ENCODE peak calls at places on chromosomes 3 and 15, in seven cellular contexts. D, A, I, L, J, V and E are unnamed samples.
A peak's percentile ranks its signal among the peaks of the same experiment; 100 is the strongest.

GRCh38 chr15:98856540-98856907 is 151.1 kb downstream of the PGPEP1L start:
- DNase-seq in D (no peak), A (no peak), I (no peak), L (no peak), J (peak; percentile 94), V (peak; percentile 90), E (no peak)

GRCh38 chr3:134352031-134352671 is 22.1 kb downstream of the AMOTL2 start:
- DNase-seq in D (no peak), A (no peak), I (no peak), L (no peak), J (no peak), V (no peak), E (no peak)

GRCh38 chr3:29922990-29923746 is 642.3 kb downstream of the RBMS3 start:
- DNase-seq in D (no peak), A (no peak), I (no peak), L (no peak), J (peak; percentile 92), V (peak; percentile 91), E (no peak)

GRCh38 chr15:68755731-68756130 is 65.0 kb downstream of the ANP32A start:
- DNase-seq in D (no peak), A (no peak), I (no peak), L (no peak), J (no peak), V (no peak), E (no peak)

GRCh38 chr3:188695251-188695650 is 476.5 kb upstream of the TPRG1 start:
- DNase-seq in D (no peak), A (no peak), I (no peak), L (no peak), J (peak; percentile 13), V (no peak), E (no peak)

GRCh38 chr3:170790591-170790990 is 79.4 kb downstream of the RPL22L1 start:
- DNase-seq in D (no peak), A (no peak), I (no peak), L (no peak), J (no peak), V (no peak), E (no peak)

GRCh38 chr3:65919841-65920240 is 118.9 kb downstream of the MAGI1 start:
- DNase-seq in D (no peak), A (no peak), I (no peak), L (no peak), J (peak; percentile 95), V (peak; percentile 16), E (no peak)

GRCh38 chr3:139308156-139309017 is 35.4 kb upstream of the MRPS22 start:
- DNase-seq in D (no peak), A (no peak), I (no peak), L (no peak), J (no peak), V (no peak), E (no peak)

GRCh38 chr15:90539789-90540188 is 10.1 kb downstream of the CRTC3 start:
- DNase-seq in D (peak; percentile 63), A (no peak), I (peak; percentile 77), L (no peak), J (no peak), V (no peak), E (no peak)

GRCh38 chr15:71752085-71752484 is 58.3 kb upstream of the NR2E3 start:
- DNase-seq in D (no peak), A (no peak), I (no peak), L (no peak), J (no peak), V (no peak), E (no peak)

GRCh38 chr3:184372911-184373310 is 5.1 kb downstream of the THPO start:
- DNase-seq in D (no peak), A (no peak), I (no peak), L (peak; percentile 35), J (no peak), V (no peak), E (no peak)

GRCh38 chr3:179148446-179149238 is 485 bp downstream of the PIK3CA start:
- DNase-seq in D (peak; percentile 71), A (peak; percentile 67), I (peak; percentile 80), L (peak; percentile 79), J (peak; percentile 44), V (no peak), E (peak; percentile 81)

GRCh38 chr3:152309031-152309430 is 40.3 kb downstream of the MBNL1 start:
- DNase-seq in D (no peak), A (no peak), I (no peak), L (no peak), J (no peak), V (no peak), E (no peak)

GRCh38 chr3:157464283-157464682 is 27.6 kb downstream of the PTX3 start:
- DNase-seq in D (no peak), A (no peak), I (no peak), L (no peak), J (peak; percentile 60), V (peak; percentile 52), E (no peak)

GRCh38 chr15:66882251-66883020 is 180.4 kb downstream of the SMAD6 start:
- DNase-seq in D (no peak), A (no peak), I (no peak), L (peak; percentile 54), J (peak; percentile 77), V (peak; percentile 13), E (no peak)

GRCh38 chr15:68205949-68206539 is 912 bp upstream of the CALML4 start:
- DNase-seq in D (no peak), A (peak; percentile 84), I (no peak), L (peak; percentile 72), J (no peak), V (no peak), E (no peak)

GRCh38 chr3:188712257-188712924 is 459.4 kb upstream of the TPRG1 start:
- DNase-seq in D (no peak), A (no peak), I (no peak), L (no peak), J (peak; percentile 91), V (peak; percentile 55), E (no peak)

GRCh38 chr3:140859592-140860336 is 81.9 kb upstream of the SLC25A36 start:
- DNase-seq in D (no peak), A (no peak), I (no peak), L (no peak), J (peak; percentile 12), V (no peak), E (no peak)

GRCh38 chr3:67083277-67083676 is 85.2 kb downstream of the KBTBD8 start:
- DNase-seq in D (peak; percentile 59), A (no peak), I (peak; percentile 73), L (no peak), J (peak; percentile 20), V (no peak), E (peak; percentile 12)

GRCh38 chr15:93981706-93982105 is 249.7 kb upstream of the MCTP2 start:
- DNase-seq in D (no peak), A (no peak), I (no peak), L (no peak), J (no peak), V (no peak), E (no peak)

GRCh38 chr3:122316368-122316767 is 8.7 kb upstream of the CSTA start:
- DNase-seq in D (no peak), A (no peak), I (no peak), L (no peak), J (no peak), V (no peak), E (no peak)

GRCh38 chr3:122315619-122316018 is 9.4 kb upstream of the CSTA start:
- DNase-seq in D (no peak), A (no peak), I (no peak), L (peak; percentile 78), J (no peak), V (no peak), E (no peak)

GRCh38 chr3:122322095-122323075 is 2.7 kb upstream of the CSTA start:
- DNase-seq in D (no peak), A (no peak), I (peak; percentile 59), L (no peak), J (no peak), V (no peak), E (peak; percentile 39)

GRCh38 chr3:122314467-122314866 is 10.6 kb upstream of the CSTA start:
- DNase-seq in D (no peak), A (no peak), I (no peak), L (no peak), J (no peak), V (no peak), E (no peak)

GRCh38 chr3:122318620-122319019 is 6.4 kb upstream of the CSTA start:
- DNase-seq in D (no peak), A (no peak), I (no peak), L (no peak), J (peak; percentile 22), V (no peak), E (no peak)
- H3K27ac ChIP-seq in D (no peak overlapping the region), A (no peak overlapping the region), I (no peak overlapping the region), L (no peak overlapping the region), J (no peak overlapping the region), V (no peak overlapping the region), E (no peak overlapping the region)

DNA sequence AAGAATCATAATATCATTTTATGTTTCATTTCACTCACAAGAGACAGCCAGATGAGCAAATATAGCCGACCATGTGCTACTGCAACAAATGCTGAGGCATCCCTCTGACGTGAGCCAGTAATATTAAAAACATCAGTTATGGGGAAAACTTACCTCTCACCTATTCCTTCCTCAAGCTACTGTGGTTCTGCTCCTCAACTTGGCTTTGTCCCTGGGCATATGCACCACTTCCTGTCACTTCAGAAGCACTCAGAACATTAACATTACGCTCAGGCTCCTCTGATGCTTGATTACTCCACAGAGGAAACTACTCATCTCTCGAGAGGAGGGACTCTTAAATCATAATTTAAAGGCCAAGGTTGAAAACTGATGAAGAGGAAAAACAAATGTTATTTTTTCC is 457.0 kb upstream of the ALCAM start:
- DNase-seq in D (no peak), A (no peak), I (no peak), L (no peak), J (no peak), V (no peak), E (no peak)
- H3K27ac ChIP-seq in D (no peak overlapping the region), A (no peak overlapping the region), I (no peak overlapping the region), L (peak overlapping the region; percentile 47), J (peak overlapping the region; percentile 74), V (peak overlapping the region; percentile 87), E (no peak overlapping the region)

GRCh38 chr3:13528217-13528801 is 20.6 kb upstream of the FBLN2 start:
- DNase-seq in D (no peak), A (no peak), I (no peak), L (peak; percentile 89), J (no peak), V (no peak), E (no peak)
- H3K27ac ChIP-seq in D (no peak overlapping the region), A (no peak overlapping the region), I (no peak overlapping the region), L (no peak overlapping the region), J (no peak overlapping the region), V (no peak overlapping the region), E (no peak overlapping the region)

GRCh38 chr15:42091753-42092665 is 2.4 kb downstream of the PLA2G4D start:
- DNase-seq in D (no peak), A (no peak), I (no peak), L (peak; percentile 58), J (no peak), V (no peak), E (no peak)
- H3K27ac ChIP-seq in D (no peak overlapping the region), A (no peak overlapping the region), I (no peak overlapping the region), L (no peak overlapping the region), J (no peak overlapping the region), V (no peak overlapping the region), E (no peak overlapping the region)

GRCh38 chr3:64160000-64160690 is 65.1 kb downstream of the PRICKLE2 start:
- DNase-seq in D (no peak), A (no peak), I (no peak), L (no peak), J (no peak), V (no peak), E (no peak)
- H3K27ac ChIP-seq in D (no peak overlapping the region), A (no peak overlapping the region), I (no peak overlapping the region), L (no peak overlapping the region), J (no peak overlapping the region), V (no peak overlapping the region), E (no peak overlapping the region)